ENCODE peak calls at places on chromosomes 4 and X, in four cellular contexts. A is GM23338, G is Ammon's horn, S is GM03348. O is an unnamed sample.

GRCh38 chrX:31931225-31931624 is 859.4 kb upstream of the FTHL17 start:
- DNase-seq in A (no peak), G (no peak), S (peak; percentile 7), O (no peak)

GRCh38 chr4:80717204-80717603 is 313.3 kb upstream of the BMP3 start:
- DNase-seq in S (no peak), G (no peak), A (no peak), O (no peak)

GRCh38 chrX:114532093-114532805 is 51.6 kb upstream of the HTR2C start:
- DNase-seq in S (no peak), G (no peak), A (no peak), O (no peak)

GRCh38 chr4:41061482-41062185 is 152.7 kb downstream of the APBB2 start:
- DNase-seq in A (no peak), G (no peak), S (peak; percentile 30), O (no peak)

GRCh38 chr4:99642725-99643489 is 14.7 kb downstream of the C4orf54 start:
- DNase-seq in G (peak; percentile 48), A (no peak), S (no peak), O (peak; percentile 10)

GRCh38 chr4:83569967-83570366 is 34.1 kb downstream of the GPAT3 start:
- DNase-seq in A (no peak), G (peak; percentile 61), S (no peak), O (no peak)

GRCh38 chrX:18119856-18120255 is 100.8 kb downstream of the BEND2 start:
- DNase-seq in A (peak; percentile 2), G (no peak), S (no peak), O (no peak)

GRCh38 chr4:83019794-83020497 is 9.3 kb upstream of the LIN54 start:
- DNase-seq in G (no peak), A (no peak), S (no peak), O (no peak)

GRCh38 chr4:139511320-139511719 is 44.7 kb downstream of the SETD7 start:
- DNase-seq in S (no peak), A (no peak), G (peak; percentile 24), O (no peak)

GRCh38 chrX:71367396-71367795 is 1.2 kb downstream of the TAF1 start:
- DNase-seq in A (no peak), G (no peak), S (no peak), O (no peak)

GRCh38 chrX:108537005-108537404 is 97.4 kb downstream of the COL4A5 start:
- DNase-seq in S (peak; percentile 11), G (peak; percentile 17), A (peak; percentile 63), O (no peak)

GRCh38 chr4:149987330-149987751 is 90.9 kb upstream of the DCLK2 start:
- DNase-seq in G (no peak), S (no peak), A (no peak), O (no peak)

GRCh38 chr4:93659629-93660028 is 168.9 kb upstream of the ATOH1 start:
- DNase-seq in G (no peak), S (no peak), A (no peak), O (no peak)

GRCh38 chr4:118167306-118167705 is 133.0 kb downstream of the NDST3 start:
- DNase-seq in A (no peak), S (no peak), G (no peak), O (no peak)

GRCh38 chr4:69057620-69058409 is 38.5 kb upstream of the UGT2B7 start:
- DNase-seq in A (peak; percentile 80), G (peak; percentile 14), S (no peak), O (no peak)

GRCh38 chrX:38561126-38561868 is at the start of gene TSPAN7:
- DNase-seq in S (peak; percentile 84), G (peak; percentile 71), A (peak; percentile 70), O (peak; percentile 61)

GRCh38 chrX:56343231-56343630 is 111.1 kb downstream of the KLF8 start:
- DNase-seq in A (peak; percentile 16), G (no peak), S (no peak), O (no peak)

GRCh38 chr4:141810702-141811365 is 174.5 kb downstream of the IL15 start:
- DNase-seq in A (no peak), G (no peak), S (no peak), O (no peak)

GRCh38 chrX:63746715-63747114 is 38.3 kb downstream of the ARHGEF9 start:
- DNase-seq in S (no peak), G (no peak), A (no peak), O (no peak)

GRCh38 chrX:155857561-155857960 is 23.6 kb upstream of the VAMP7 start:
- DNase-seq in G (no peak), A (peak; percentile 29), S (no peak), O (no peak)

GRCh38 chr4:120718979-120719566 is 203.5 kb downstream of the PRDM5 start:
- DNase-seq in S (peak; percentile 56), A (peak; percentile 65), G (peak; percentile 38), O (no peak)

GRCh38 chr4:78937837-78938236 is 1.4 kb downstream of the PAQR3 start:
- DNase-seq in S (no peak), A (no peak), G (no peak), O (no peak)

GRCh38 chrX:147476008-147476407 is 435.7 kb upstream of the FMR1 start:
- DNase-seq in S (peak; percentile 8), G (no peak), A (peak; percentile 47), O (no peak)

GRCh38 chr4:121785479-121785878 is 15.6 kb upstream of the EXOSC9 start:
- DNase-seq in A (no peak), S (peak; percentile 48), G (peak; percentile 58), O (peak; percentile 9)

GRCh38 chr4:98617358-98618047 is 40.9 kb downstream of the TSPAN5 start:
- DNase-seq in G (no peak), S (no peak), A (no peak), O (no peak)

GRCh38 chr4:3045500-3045850 is 28.9 kb downstream of the HTT-AS start:
- DNase-seq in S (no peak), G (peak; percentile 51), A (no peak), O (no peak)

GRCh38 chr4:5921074-5921473 is 28.2 kb upstream of the CRMP1 start:
- DNase-seq in G (peak; percentile 42), A (no peak), S (no peak), O (no peak)

GRCh38 chrX:65997978-65998717 is 41.7 kb downstream of the VSIG4 start:
- DNase-seq in G (no peak), A (no peak), S (no peak), O (no peak)

GRCh38 chr4:160319221-160319867 is 1216.5 kb downstream of the RAPGEF2 start:
- DNase-seq in G (no peak), A (no peak), S (no peak), O (no peak)

GRCh38 chr4:8737601-8738279 is 133.9 kb downstream of the HMX1 start:
- DNase-seq in A (no peak), G (no peak), S (peak; percentile 1), O (no peak)

GRCh38 chr4:103994059-103994458 is 274.3 kb upstream of the TACR3 start:
- DNase-seq in G (peak; percentile 4), A (peak; percentile 70), S (no peak), O (no peak)

GRCh38 chr4:152943673-152944072 is 7.5 kb downstream of the FHDC1 start:
- DNase-seq in G (no peak), S (peak; percentile 87), A (no peak), O (no peak)

GRCh38 chrX:68881911-68882310 is 53.1 kb downstream of the EFNB1 start:
- DNase-seq in S (no peak), G (no peak), A (no peak), O (no peak)

GRCh38 chr4:8695237-8696219 is 103.0 kb downstream of the CPZ start:
- DNase-seq in G (no peak), A (no peak), S (no peak), O (no peak)

GRCh38 chr4:80361329-80361900 is 25.9 kb downstream of the CFAP299 start:
- DNase-seq in G (no peak), S (peak; percentile 43), A (peak; percentile 61), O (no peak)

GRCh38 chr4:184815046-184815877 is 10.5 kb downstream of the ACSL1 start:
- DNase-seq in A (no peak), G (peak; percentile 78), S (peak; percentile 80), O (peak; percentile 58)